ENCODE peak calls at places on chromosomes 4 and X, in four cellular contexts. G, Y, T and S are unnamed samples.

GRCh38 chr4:121269001-121269400 is 104.9 kb upstream of the TNIP3 start:
- DNase-seq in G (no peak), Y (no peak), T (no peak), S (no peak)

GRCh38 chr4:92305148-92305877 is 1.5 kb downstream of the GRID2 start:
- DNase-seq in G (no peak), Y (no peak), T (peak), S (peak)

GRCh38 chr4:19675172-19675811 is 576.4 kb upstream of the SLIT2 start:
- DNase-seq in G (no peak), Y (no peak), T (peak), S (no peak)

GRCh38 chr4:86593726-86594558 is at the start of gene PTPN13:
- DNase-seq in G (peak), Y (peak), T (peak), S (peak)

GRCh38 chr4:76639292-76639691 is 204.3 kb downstream of the SHROOM3 start:
- DNase-seq in G (no peak), Y (no peak), T (no peak), S (peak)

GRCh38 chr4:37928896-37929537 is 31.2 kb upstream of the PTTG2 start:
- DNase-seq in G (no peak), Y (peak), T (peak), S (no peak)

GRCh38 chr4:8366601-8367000 is 73.9 kb downstream of the ACOX3 start:
- DNase-seq in G (no peak), Y (no peak), T (no peak), S (no peak)

GRCh38 chrX:261167-261857 is 19.9 kb upstream of the PLCXD1 start:
- DNase-seq in G (no peak), Y (no peak), T (peak), S (peak)

GRCh38 chr4:82748176-82748575 is 50.4 kb downstream of the SCD5 start:
- DNase-seq in G (no peak), Y (no peak), T (no peak), S (no peak)

GRCh38 chr4:186936496-186937375 is 213.1 kb upstream of the FAT1 start:
- DNase-seq in G (no peak), Y (no peak), T (peak), S (peak)

GRCh38 chrX:84865113-84865512 is 138.6 kb upstream of the APOOL start:
- DNase-seq in G (no peak), Y (no peak), T (peak), S (no peak)

GRCh38 chrX:3178329-3178728 is 137.1 kb downstream of the ARSF start:
- DNase-seq in G (no peak), Y (no peak), T (peak), S (no peak)

GRCh38 chr4:137707626-137708025 is 175.3 kb upstream of the PCDH18 start:
- DNase-seq in G (no peak), Y (no peak), T (peak), S (peak)

GRCh38 chr4:120672558-120673147 is 249.9 kb downstream of the PRDM5 start:
- DNase-seq in G (no peak), Y (no peak), T (no peak), S (no peak)

GRCh38 chr4:14259926-14260325 is 632.4 kb upstream of the BOD1L1 start:
- DNase-seq in G (no peak), Y (no peak), T (no peak), S (peak)

GRCh38 chr4:133320576-133321170 is 171.6 kb downstream of the PCDH10 start:
- DNase-seq in G (no peak), Y (no peak), T (peak), S (peak)

GRCh38 chr4:48664938-48665337 is 115.1 kb downstream of the FRYL start:
- DNase-seq in G (no peak), Y (no peak), T (no peak), S (no peak)

GRCh38 chr4:165355900-165356300 is 22.9 kb upstream of the CPE start:
- DNase-seq in G (no peak), Y (no peak), T (peak), S (peak)

GRCh38 chr4:149999485-150000074 is 78.7 kb upstream of the DCLK2 start:
- DNase-seq in G (no peak), Y (no peak), T (peak), S (peak)

GRCh38 chr4:22500831-22501714 is 14.8 kb downstream of the ADGRA3 start:
- DNase-seq in G (no peak), Y (no peak), T (peak), S (peak)

GRCh38 chr4:2402941-2403340 is 15.5 kb downstream of the ZFYVE28 start:
- DNase-seq in G (no peak), Y (no peak), T (no peak), S (no peak)

GRCh38 chr4:175421506-175421905 is 390.6 kb downstream of the GPM6A start:
- DNase-seq in G (no peak), Y (no peak), T (peak), S (no peak)

GRCh38 chr4:159417006-159417405 is 314.1 kb downstream of the RAPGEF2 start:
- DNase-seq in G (no peak), Y (no peak), T (no peak), S (no peak)

GRCh38 chr4:24793219-24794005 is 2.0 kb upstream of the SOD3 start:
- DNase-seq in G (no peak), Y (no peak), T (no peak), S (no peak)

GRCh38 chrX:125505207-125505606 is 185.5 kb downstream of the TEX13C start:
- DNase-seq in G (no peak), Y (no peak), T (peak), S (no peak)

GRCh38 chrX:46310815-46311497 is 234.3 kb downstream of the ZNF674 start:
- DNase-seq in G (no peak), Y (no peak), T (no peak), S (no peak)

GRCh38 chr4:156568041-156568440 is 403.6 kb downstream of the PDGFC start:
- DNase-seq in G (no peak), Y (no peak), T (peak), S (no peak)

GRCh38 chr4:100938698-100939097 is 408.6 kb downstream of the PPP3CA start:
- DNase-seq in G (no peak), Y (no peak), T (no peak), S (no peak)

GRCh38 chr4:8220661-8221446 is 21.8 kb downstream of the SH3TC1 start:
- DNase-seq in G (no peak), Y (no peak), T (peak), S (no peak)

GRCh38 chr4:20764353-20764752 is 64.1 kb downstream of the PACRGL start:
- DNase-seq in G (no peak), Y (no peak), T (peak), S (no peak)

GRCh38 chr4:9963328-9963727 is 58.0 kb downstream of the SLC2A9 start:
- DNase-seq in G (no peak), Y (no peak), T (no peak), S (no peak)

GRCh38 chrX:153299855-153300254 is 21.7 kb downstream of the PNMA6F start:
- DNase-seq in G (no peak), Y (no peak), T (no peak), S (no peak)

GRCh38 chrX:100994352-100995281 is 25.1 kb downstream of the ARL13A start:
- DNase-seq in G (no peak), Y (no peak), T (peak), S (peak)

GRCh38 chr4:69999420-69999819 is 3.7 kb downstream of the STATH start:
- DNase-seq in G (no peak), Y (no peak), T (peak), S (no peak)